ENCODE peak calls at places on chromosomes 2 and 18, in five cellular contexts. S, Z, A, D and H are unnamed samples.

GRCh38 chr2:120625865-120626560 is 109.7 kb upstream of the GLI2 start:
- DNase-seq in A (no peak), D (peak; percentile 35), S (no peak), Z (no peak), H (no peak)

GRCh38 chr2:46268986-46269385 is 28.2 kb upstream of the EPAS1 start:
- DNase-seq in A (no peak), D (no peak), S (no peak), Z (no peak), H (no peak)

GRCh38 chr2:128978155-128978707 is 659.6 kb upstream of the HS6ST1 start:
- DNase-seq in Z (no peak), S (no peak), D (no peak), A (no peak), H (no peak)

GRCh38 chr18:58806826-58807714 is 57.6 kb upstream of the ZNF532 start:
- DNase-seq in Z (peak; percentile 56), S (no peak), A (no peak), D (no peak), H (no peak)

GRCh38 chr2:113963965-113964364 is 74.1 kb downstream of the ACTR3 start:
- DNase-seq in D (no peak), S (no peak), Z (no peak), A (no peak), H (no peak)

GRCh38 chr2:25109822-25110221 is 58.6 kb downstream of the POMC start:
- DNase-seq in S (no peak), A (no peak), D (no peak), Z (no peak), H (no peak)

GRCh38 chr2:46058140-46058539 is 239.1 kb upstream of the EPAS1 start:
- DNase-seq in D (no peak), A (no peak), S (no peak), Z (no peak), H (no peak)

GRCh38 chr2:156445311-156446218 is 9.4 kb downstream of the GPD2 start:
- DNase-seq in D (no peak), A (peak; percentile 29), Z (no peak), S (peak; percentile 59), H (no peak)

GRCh38 chr2:170930132-170931109 is 1.4 kb downstream of the GORASP2 start:
- DNase-seq in A (peak; percentile 71), D (peak; percentile 82), S (peak; percentile 73), Z (peak; percentile 67), H (no peak)

GRCh38 chr2:232532406-232532805 is 6.4 kb downstream of the CHRND start:
- DNase-seq in Z (no peak), D (no peak), A (no peak), S (no peak), H (no peak)

DNA sequence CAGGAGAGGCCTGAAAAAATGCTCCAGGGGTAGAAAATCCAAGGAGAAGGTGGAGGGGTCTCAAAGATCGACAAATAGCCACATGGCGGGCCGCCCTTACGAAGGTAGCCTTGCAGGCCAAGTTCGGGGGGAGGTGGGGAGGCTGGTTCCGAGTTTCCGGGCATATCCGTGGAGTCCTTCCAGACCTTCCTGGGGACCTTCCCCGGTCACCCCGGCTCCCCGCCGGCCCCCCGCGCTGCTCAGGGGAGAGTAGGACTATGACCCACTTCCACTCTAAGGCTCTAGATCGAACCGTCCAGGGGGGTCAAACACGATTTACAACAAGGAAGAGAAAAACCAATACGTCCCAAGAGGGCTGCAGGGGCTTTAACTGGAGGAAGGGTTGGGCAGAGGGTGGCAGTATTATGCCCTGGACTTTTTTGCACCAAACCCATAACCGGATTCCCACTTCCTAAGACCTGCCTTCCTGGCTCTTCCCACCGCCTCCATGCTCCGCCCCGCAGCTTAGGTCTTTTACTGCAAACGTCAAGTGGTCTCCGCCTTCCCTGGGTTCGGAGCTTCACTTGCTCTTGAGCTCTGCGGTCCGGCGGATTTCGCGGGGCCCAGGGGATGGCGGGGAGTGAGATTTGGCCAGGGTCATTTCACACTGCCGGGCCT is 789 bp upstream of the LYPD6 start:
- DNase-seq in Z (no peak), D (peak; percentile 19), A (no peak), S (peak; percentile 73), H (peak; percentile 70)
- TF ChIP-seq ESRRA in Z (no peak), D (no peak), A (no peak), S (no peak), H (no peak)

DNA sequence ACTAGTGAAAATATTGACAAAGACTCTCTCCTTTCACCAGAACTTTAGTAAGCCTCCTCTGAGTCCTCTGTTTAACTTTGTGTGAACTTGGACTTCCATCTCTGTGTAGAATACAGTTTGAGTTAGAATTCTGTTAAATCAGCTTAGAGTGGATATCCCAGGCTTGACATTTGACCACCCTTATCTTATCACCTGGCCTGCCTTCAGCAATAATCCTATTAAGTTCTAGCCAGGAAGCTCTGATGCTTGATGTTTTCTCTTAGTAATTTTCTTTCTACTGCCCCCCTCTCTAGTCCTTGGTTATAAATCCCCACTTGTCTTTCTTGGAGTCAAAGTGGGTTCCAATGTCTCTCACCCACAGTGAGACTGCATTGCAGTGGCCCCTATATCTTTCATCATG is 702.7 kb upstream of the GCFC2 start:
- DNase-seq in Z (no peak), D (no peak), A (no peak), S (no peak), H (no peak)
- TF ChIP-seq ESRRA in Z (no peak), D (no peak), A (no peak), S (no peak), H (no peak)

GRCh38 chr2:43345391-43345813 is 119.0 kb upstream of the ZFP36L2 start:
- DNase-seq in A (peak; percentile 17), S (no peak), D (no peak), Z (no peak), H (no peak)
- TF ChIP-seq ESRRA in A (no peak), S (no peak), D (no peak), Z (no peak), H (no peak)

DNA sequence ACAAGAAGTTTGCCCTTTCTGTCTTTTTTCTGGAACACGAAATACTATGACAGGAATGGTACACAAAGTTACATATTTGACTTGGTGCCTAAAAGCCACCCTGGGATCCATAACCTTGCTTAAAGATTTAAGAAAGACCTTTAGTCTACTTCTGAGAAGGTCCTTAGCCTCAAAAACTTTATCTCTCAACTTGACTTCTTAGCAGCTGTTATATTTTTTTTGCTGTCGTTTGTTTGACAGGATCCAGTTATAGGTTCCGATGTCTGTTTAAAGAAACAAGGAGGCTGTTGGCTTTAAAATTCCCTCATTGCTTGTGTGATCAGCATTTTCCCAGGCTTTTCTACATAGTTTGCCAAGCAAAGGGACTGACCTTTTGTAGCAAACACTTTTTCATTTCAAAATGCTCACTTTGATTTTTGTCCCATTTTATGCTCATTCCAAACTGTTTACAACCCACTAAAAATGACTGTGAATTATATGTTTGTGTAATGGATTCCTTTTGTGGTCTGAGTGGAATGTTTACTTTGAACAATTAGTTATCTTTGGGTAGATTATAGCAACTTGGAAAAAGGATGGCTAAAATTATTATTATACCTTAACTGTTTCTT is 394.9 kb downstream of the ARHGAP15 start:
- DNase-seq in A (no peak), Z (no peak), S (no peak), D (no peak), H (no peak)
- TF ChIP-seq ESRRA in A (no peak), Z (no peak), S (no peak), D (no peak), H (no peak)

DNA sequence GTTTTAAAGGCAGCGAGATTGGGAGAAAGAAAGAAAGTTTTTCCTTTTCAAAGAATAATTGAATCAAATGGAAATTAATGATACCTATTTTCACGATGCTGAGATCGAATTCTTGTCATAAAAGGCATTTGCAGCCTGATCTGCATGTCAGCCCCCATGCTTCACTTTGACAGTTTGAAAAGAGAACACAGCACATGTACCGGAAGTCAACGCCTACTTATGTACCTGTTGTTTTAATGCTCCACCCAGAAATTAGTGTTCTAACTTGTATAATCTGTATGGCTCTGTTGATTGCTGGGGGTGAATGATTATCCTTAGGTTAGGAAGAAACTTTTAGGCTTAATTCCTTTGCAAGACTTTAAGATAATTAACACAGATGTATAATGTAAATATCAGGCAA is 31.0 kb downstream of the EEF1B2 start:
- DNase-seq in Z (no peak), D (no peak), S (no peak), A (no peak), H (no peak)
- TF ChIP-seq ESRRA in Z (no peak), D (no peak), S (no peak), A (no peak), H (no peak)

DNA sequence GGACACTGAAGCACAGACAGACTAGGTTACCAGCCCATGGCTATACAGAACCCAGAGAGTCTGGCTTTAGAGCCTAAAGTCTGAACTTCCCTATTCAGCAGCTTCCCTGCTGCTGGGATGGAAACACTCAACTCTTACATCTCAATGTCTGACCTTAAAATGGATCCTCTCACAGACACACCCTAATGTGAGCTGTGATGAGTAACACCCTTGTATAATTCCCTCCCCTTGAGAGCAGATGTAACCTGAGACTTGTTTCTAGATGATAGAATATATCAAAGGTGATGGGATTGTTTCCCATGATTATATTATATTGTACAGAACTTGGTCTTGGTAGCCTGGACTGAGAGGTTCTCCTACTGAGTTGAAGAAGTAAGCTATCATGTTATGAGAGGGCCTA is 577.1 kb upstream of the KLHL29 start:
- DNase-seq in S (no peak), Z (no peak), D (no peak), A (no peak), H (no peak)
- TF ChIP-seq ESRRA in S (no peak), Z (no peak), D (no peak), A (no peak), H (no peak)